ENCODE peak calls at places on chromosomes 4 and X, in nine cellular contexts. R is stimulated activated CD4-positive, alpha-beta T cell treated with anti-CD3 and anti-CD28 coated beads, Interleukin-1b, Interleukin-23, amount 100 ng/mL, for 24 hours; D is lower leg skin; G is GM12891; F is activated naive CD4-positive, alpha-beta T cell treated with Interleukin-2 at 50 U/mL for 16 hours; A is cardiac fibroblast; E is suprapubic skin; I is HFFc6; J is left cardiac atrium. U is an unnamed sample.

GRCh38 chrX:130728208-130728607 is 174.8 kb downstream of the ENOX2 start:
- DNase-seq in R (no peak), D (no peak), G (no peak), F (no peak), A (peak; percentile 46), E (no peak), I (peak; percentile 66), J (no peak), U (no peak)

GRCh38 chr4:73911746-73912145 is 42.6 kb downstream of the CXCL1 start:
- DNase-seq in R (no peak), D (no peak), G (no peak), F (no peak), A (no peak), E (no peak), I (no peak), J (no peak), U (peak; percentile 26)

GRCh38 chr4:140653718-140654515 is 85.2 kb upstream of the UCP1 start:
- DNase-seq in R (no peak), D (no peak), G (no peak), F (no peak), A (peak; percentile 25), E (no peak), I (no peak), J (no peak), U (no peak)

GRCh38 chr4:61427818-61428495 is 227.8 kb downstream of the ADGRL3 start:
- DNase-seq in R (no peak), D (no peak), G (no peak), F (no peak), A (peak; percentile 58), E (no peak), I (no peak), J (no peak), U (no peak)

GRCh38 chr4:74793757-74794340 is 474 bp downstream of the BTC start:
- DNase-seq in R (no peak), D (peak; percentile 85), G (peak; percentile 14), F (no peak), A (peak; percentile 23), E (no peak), I (no peak), J (peak; percentile 37), U (no peak)

GRCh38 chrX:154360155-154360713 is 14.2 kb downstream of the FLNA start:
- DNase-seq in R (no peak), D (no peak), G (no peak), F (no peak), A (no peak), E (no peak), I (no peak), J (no peak), U (no peak)

GRCh38 chr4:27003602-27004238 is 143.1 kb downstream of the STIM2 start:
- DNase-seq in R (peak; percentile 25), D (no peak), G (no peak), F (peak; percentile 45), A (peak; percentile 29), E (no peak), I (peak; percentile 44), J (no peak), U (no peak)

GRCh38 chr4:22962186-22962786 is 269.5 kb downstream of the GBA3 start:
- DNase-seq in R (no peak), D (no peak), G (no peak), F (no peak), A (peak; percentile 25), E (no peak), I (no peak), J (no peak), U (peak; percentile 36)

GRCh38 chrX:66233206-66233605 is 69.2 kb downstream of the HEPH start:
- DNase-seq in R (no peak), D (no peak), G (no peak), F (no peak), A (no peak), E (no peak), I (no peak), J (no peak), U (no peak)

GRCh38 chr4:55078987-55079386 is 46.4 kb downstream of the KDR start:
- DNase-seq in R (no peak), D (peak; percentile 89), G (no peak), F (no peak), A (peak; percentile 94), E (no peak), I (peak; percentile 38), J (peak; percentile 81), U (peak; percentile 69)

GRCh38 chrX:37776283-37776986 is 3.4 kb upstream of the CYBB start:
- DNase-seq in R (no peak), D (no peak), G (no peak), F (no peak), A (no peak), E (no peak), I (no peak), J (no peak), U (no peak)

GRCh38 chrX:108945883-108946523 is 209.6 kb upstream of the IRS4 start:
- DNase-seq in R (no peak), D (peak; percentile 50), G (no peak), F (no peak), A (no peak), E (no peak), I (no peak), J (no peak), U (no peak)

GRCh38 chrX:129161108-129161507 is 362.2 kb downstream of the SMARCA1 start:
- DNase-seq in R (no peak), D (no peak), G (no peak), F (no peak), A (no peak), E (no peak), I (no peak), J (no peak), U (no peak)

GRCh38 chr4:1727117-1728031 is 6.1 kb downstream of the TACC3 start:
- DNase-seq in R (no peak), D (peak; percentile 93), G (no peak), F (no peak), A (peak; percentile 86), E (no peak), I (peak; percentile 81), J (peak; percentile 84), U (no peak)

GRCh38 chrX:12249997-12250396 is 111.7 kb downstream of the FRMPD4 start:
- DNase-seq in R (no peak), D (no peak), G (no peak), F (no peak), A (peak; percentile 58), E (no peak), I (peak; percentile 14), J (no peak), U (no peak)

GRCh38 chr4:30380404-30380998 is 339.7 kb upstream of the PCDH7 start:
- DNase-seq in R (no peak), D (no peak), G (no peak), F (no peak), A (peak; percentile 75), E (no peak), I (peak; percentile 39), J (peak; percentile 21), U (peak; percentile 1)

GRCh38 chr4:48331577-48332340 is 9.6 kb upstream of the SLAIN2 start:
- DNase-seq in R (no peak), D (no peak), G (no peak), F (no peak), A (peak; percentile 89), E (no peak), I (peak; percentile 96), J (no peak), U (no peak)

GRCh38 chrX:133850414-133850813 is 135.0 kb downstream of the GPC3 start:
- DNase-seq in R (no peak), D (no peak), G (no peak), F (no peak), A (no peak), E (no peak), I (no peak), J (no peak), U (no peak)

GRCh38 chrX:103730746-103731508 is 20.2 kb downstream of the TMEM31 start:
- DNase-seq in R (no peak), D (no peak), G (no peak), F (no peak), A (peak; percentile 97), E (no peak), I (peak; percentile 67), J (peak; percentile 30), U (peak; percentile 56)

U was measured in GM04504.